ENCODE peak calls at places on chromosomes 11 and 22, in eight cellular contexts. One of them, this sample, is unnamed.

GRCh38 chr11:113806403-113806802 is 26.8 kb downstream of the CLDN25 start:
- DNase-seq in cardiac muscle cell: peak; percentile 44
- DNase-seq in ovary: no peak
- DNase-seq in MM.1S: peak; percentile 30
- DNase-seq in CD8-positive, alpha-beta memory T cell: no peak
- DNase-seq in aorta: no peak
- DNase-seq in body of pancreas: no peak
- DNase-seq in upper lobe of right lung: no peak
- DNase-seq in this sample: no peak

GRCh38 chr11:133520707-133521106 is 11.6 kb downstream of the OPCML start:
- DNase-seq in cardiac muscle cell: no peak
- DNase-seq in ovary: no peak
- DNase-seq in MM.1S: no peak
- DNase-seq in CD8-positive, alpha-beta memory T cell: no peak
- DNase-seq in aorta: no peak
- DNase-seq in body of pancreas: peak; percentile 50
- DNase-seq in upper lobe of right lung: no peak
- DNase-seq in this sample: no peak

GRCh38 chr11:107830915-107831540 is 27.6 kb downstream of the SLC35F2 start:
- DNase-seq in cardiac muscle cell: no peak
- DNase-seq in ovary: no peak
- DNase-seq in MM.1S: no peak
- DNase-seq in CD8-positive, alpha-beta memory T cell: no peak
- DNase-seq in aorta: no peak
- DNase-seq in body of pancreas: peak; percentile 53
- DNase-seq in upper lobe of right lung: no peak
- DNase-seq in this sample: no peak

GRCh38 chr11:38543951-38544350 is 1945.9 kb upstream of the RAG2 start:
- DNase-seq in cardiac muscle cell: no peak
- DNase-seq in ovary: no peak
- DNase-seq in MM.1S: no peak
- DNase-seq in CD8-positive, alpha-beta memory T cell: no peak
- DNase-seq in aorta: no peak
- DNase-seq in body of pancreas: no peak
- DNase-seq in upper lobe of right lung: no peak
- DNase-seq in this sample: no peak

GRCh38 chr22:42772647-42773046 is 52.0 kb upstream of the A4GALT start:
- DNase-seq in cardiac muscle cell: no peak
- DNase-seq in ovary: no peak
- DNase-seq in MM.1S: no peak
- DNase-seq in CD8-positive, alpha-beta memory T cell: no peak
- DNase-seq in aorta: no peak
- DNase-seq in body of pancreas: no peak
- DNase-seq in upper lobe of right lung: no peak
- DNase-seq in this sample: no peak

GRCh38 chr11:24064309-24064903 is 432.4 kb upstream of the LUZP2 start:
- DNase-seq in cardiac muscle cell: no peak
- DNase-seq in ovary: no peak
- DNase-seq in MM.1S: no peak
- DNase-seq in CD8-positive, alpha-beta memory T cell: no peak
- DNase-seq in aorta: no peak
- DNase-seq in body of pancreas: no peak
- DNase-seq in upper lobe of right lung: no peak
- DNase-seq in this sample: no peak

GRCh38 chr22:39132871-39133524 is 19.5 kb downstream of the CBX7 start:
- DNase-seq in cardiac muscle cell: no peak
- DNase-seq in ovary: no peak
- DNase-seq in MM.1S: no peak
- DNase-seq in CD8-positive, alpha-beta memory T cell: no peak
- DNase-seq in aorta: peak; percentile 59
- DNase-seq in body of pancreas: no peak
- DNase-seq in upper lobe of right lung: no peak
- DNase-seq in this sample: no peak

GRCh38 chr11:103601230-103601846 is 435.1 kb upstream of the DDI1 start:
- DNase-seq in cardiac muscle cell: peak; percentile 87
- DNase-seq in ovary: no peak
- DNase-seq in MM.1S: peak; percentile 53
- DNase-seq in CD8-positive, alpha-beta memory T cell: no peak
- DNase-seq in aorta: no peak
- DNase-seq in body of pancreas: peak; percentile 40
- DNase-seq in upper lobe of right lung: no peak
- DNase-seq in this sample: no peak

GRCh38 chr22:20247010-20247505 is 21.1 kb downstream of the RTN4R start:
- DNase-seq in cardiac muscle cell: no peak
- DNase-seq in ovary: no peak
- DNase-seq in MM.1S: no peak
- DNase-seq in CD8-positive, alpha-beta memory T cell: no peak
- DNase-seq in aorta: no peak
- DNase-seq in body of pancreas: peak; percentile 42
- DNase-seq in upper lobe of right lung: no peak
- DNase-seq in this sample: no peak

GRCh38 chr11:1263036-1263435 is 40.2 kb downstream of the MUC5B start:
- DNase-seq in cardiac muscle cell: no peak
- DNase-seq in ovary: no peak
- DNase-seq in MM.1S: no peak
- DNase-seq in CD8-positive, alpha-beta memory T cell: no peak
- DNase-seq in aorta: no peak
- DNase-seq in body of pancreas: no peak
- DNase-seq in upper lobe of right lung: no peak
- DNase-seq in this sample: no peak

GRCh38 chr22:26401726-26402125 is 27.3 kb upstream of the ASPHD2 start:
- DNase-seq in cardiac muscle cell: no peak
- DNase-seq in ovary: no peak
- DNase-seq in MM.1S: no peak
- DNase-seq in CD8-positive, alpha-beta memory T cell: no peak
- DNase-seq in aorta: no peak
- DNase-seq in body of pancreas: no peak
- DNase-seq in upper lobe of right lung: no peak
- DNase-seq in this sample: no peak

GRCh38 chr22:39280250-39280649 is 35.5 kb upstream of the PDGFB start:
- DNase-seq in cardiac muscle cell: no peak
- DNase-seq in ovary: no peak
- DNase-seq in MM.1S: no peak
- DNase-seq in CD8-positive, alpha-beta memory T cell: no peak
- DNase-seq in aorta: no peak
- DNase-seq in body of pancreas: no peak
- DNase-seq in upper lobe of right lung: no peak
- DNase-seq in this sample: no peak

GRCh38 chr11:33857924-33858323 is 34.0 kb downstream of the LMO2 start:
- DNase-seq in cardiac muscle cell: peak; percentile 84
- DNase-seq in ovary: peak; percentile 77
- DNase-seq in MM.1S: peak; percentile 76
- DNase-seq in CD8-positive, alpha-beta memory T cell: peak; percentile 43
- DNase-seq in aorta: peak; percentile 92
- DNase-seq in body of pancreas: peak; percentile 68
- DNase-seq in upper lobe of right lung: peak; percentile 84
- DNase-seq in this sample: peak; percentile 87

GRCh38 chr11:132559371-132560036 is 972.8 kb downstream of the OPCML start:
- DNase-seq in cardiac muscle cell: no peak
- DNase-seq in ovary: no peak
- DNase-seq in MM.1S: no peak
- DNase-seq in CD8-positive, alpha-beta memory T cell: no peak
- DNase-seq in aorta: no peak
- DNase-seq in body of pancreas: no peak
- DNase-seq in upper lobe of right lung: no peak
- DNase-seq in this sample: no peak

GRCh38 chr11:27904358-27905055 is 203.4 kb downstream of the KIF18A start:
- DNase-seq in cardiac muscle cell: no peak
- DNase-seq in ovary: no peak
- DNase-seq in MM.1S: no peak
- DNase-seq in CD8-positive, alpha-beta memory T cell: no peak
- DNase-seq in aorta: no peak
- DNase-seq in body of pancreas: no peak
- DNase-seq in upper lobe of right lung: no peak
- DNase-seq in this sample: no peak

GRCh38 chr22:24868979-24869378 is 63.0 kb downstream of the SGSM1 start:
- DNase-seq in cardiac muscle cell: no peak
- DNase-seq in ovary: no peak
- DNase-seq in MM.1S: no peak
- DNase-seq in CD8-positive, alpha-beta memory T cell: no peak
- DNase-seq in aorta: no peak
- DNase-seq in body of pancreas: no peak
- DNase-seq in upper lobe of right lung: no peak
- DNase-seq in this sample: no peak

GRCh38 chr22:41094036-41094435 is 1.6 kb downstream of the EP300 start:
- DNase-seq in cardiac muscle cell: peak; percentile 40
- DNase-seq in ovary: no peak
- DNase-seq in MM.1S: peak; percentile 27
- DNase-seq in CD8-positive, alpha-beta memory T cell: no peak
- DNase-seq in aorta: no peak
- DNase-seq in body of pancreas: no peak
- DNase-seq in upper lobe of right lung: no peak
- DNase-seq in this sample: no peak

GRCh38 chr11:92259861-92260260 is 35.2 kb downstream of the FAT3 start:
- DNase-seq in cardiac muscle cell: no peak
- DNase-seq in ovary: no peak
- DNase-seq in MM.1S: no peak
- DNase-seq in CD8-positive, alpha-beta memory T cell: no peak
- DNase-seq in aorta: no peak
- DNase-seq in body of pancreas: no peak
- DNase-seq in upper lobe of right lung: no peak
- DNase-seq in this sample: no peak

GRCh38 chr22:37431811-37432707 is 4.8 kb upstream of the ELFN2 start:
- DNase-seq in cardiac muscle cell: peak; percentile 98
- DNase-seq in ovary: no peak
- DNase-seq in MM.1S: no peak
- DNase-seq in CD8-positive, alpha-beta memory T cell: no peak
- DNase-seq in aorta: no peak
- DNase-seq in body of pancreas: no peak
- DNase-seq in upper lobe of right lung: no peak
- DNase-seq in this sample: no peak

GRCh38 chr22:42887523-42888507 is 30.7 kb upstream of the ARFGAP3 start:
- DNase-seq in cardiac muscle cell: no peak
- DNase-seq in ovary: no peak
- DNase-seq in MM.1S: no peak
- DNase-seq in CD8-positive, alpha-beta memory T cell: no peak
- DNase-seq in aorta: no peak
- DNase-seq in body of pancreas: peak; percentile 90
- DNase-seq in upper lobe of right lung: peak; percentile 80
- DNase-seq in this sample: no peak

DNA sequence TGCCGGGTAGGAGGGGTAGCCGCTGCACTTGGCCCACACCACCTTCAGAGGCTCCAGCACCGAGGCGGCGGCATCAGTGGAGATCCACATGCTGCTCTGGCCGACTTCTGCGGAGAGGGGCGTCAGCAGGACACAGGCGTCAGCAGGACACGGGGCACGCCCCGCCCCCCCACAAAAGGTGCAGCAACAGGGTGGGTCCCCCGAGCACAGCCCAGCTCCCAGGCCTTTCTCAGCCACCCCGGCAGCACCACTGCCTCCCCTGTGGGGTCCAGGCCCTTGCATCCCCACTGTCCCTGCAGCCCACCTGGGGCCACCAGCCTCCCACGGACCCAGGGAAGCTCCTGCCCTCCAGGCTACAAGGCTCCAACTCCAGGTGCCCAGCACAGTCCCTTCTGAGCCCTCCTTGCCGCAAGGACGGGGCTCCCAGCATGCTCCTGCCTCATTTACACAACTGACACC is 51.6 kb downstream of the BRD1 start:
- DNase-seq in cardiac muscle cell: no peak
- DNase-seq in ovary: no peak
- DNase-seq in MM.1S: no peak
- DNase-seq in CD8-positive, alpha-beta memory T cell: no peak
- DNase-seq in aorta: no peak
- DNase-seq in body of pancreas: no peak
- DNase-seq in upper lobe of right lung: no peak
- DNase-seq in this sample: no peak
- H3K36me3 ChIP-seq in cardiac muscle cell: peaks cover 31% of the 10 kb centered on the region
- H3K36me3 ChIP-seq in ovary: no peaks in the 10 kb centered on the region
- H3K36me3 ChIP-seq in MM.1S: no peaks in the 10 kb centered on the region
- H3K36me3 ChIP-seq in CD8-positive, alpha-beta memory T cell: peaks cover 25% of the 10 kb centered on the region
- H3K36me3 ChIP-seq in aorta: no peaks in the 10 kb centered on the region
- H3K36me3 ChIP-seq in body of pancreas: peaks cover 37% of the 10 kb centered on the region
- H3K36me3 ChIP-seq in upper lobe of right lung: peaks cover 61% of the 10 kb centered on the region
- H3K36me3 ChIP-seq in this sample: peaks cover 66% of the 10 kb centered on the region

GRCh38 chr11:4125141-4125540 is 30.5 kb downstream of the RRM1 start:
- DNase-seq in cardiac muscle cell: peak; percentile 25
- DNase-seq in ovary: no peak
- DNase-seq in MM.1S: no peak
- DNase-seq in CD8-positive, alpha-beta memory T cell: no peak
- DNase-seq in aorta: no peak
- DNase-seq in body of pancreas: no peak
- DNase-seq in upper lobe of right lung: no peak
- DNase-seq in this sample: no peak
- H3K27me3 ChIP-seq in cardiac muscle cell: no peaks in the 10 kb centered on the region
- H3K27me3 ChIP-seq in ovary: no peaks in the 10 kb centered on the region
- H3K27me3 ChIP-seq in MM.1S: no peaks in the 10 kb centered on the region
- H3K27me3 ChIP-seq in CD8-positive, alpha-beta memory T cell: no peaks in the 10 kb centered on the region
- H3K27me3 ChIP-seq in aorta: no peaks in the 10 kb centered on the region
- H3K27me3 ChIP-seq in body of pancreas: no peaks in the 10 kb centered on the region
- H3K27me3 ChIP-seq in upper lobe of right lung: no peaks in the 10 kb centered on the region
- H3K27me3 ChIP-seq in this sample: no peaks in the 10 kb centered on the region

GRCh38 chr11:64916040-64916847 is 765 bp downstream of the ATG2A start:
- DNase-seq in cardiac muscle cell: peak; percentile 53
- DNase-seq in ovary: peak; percentile 78
- DNase-seq in MM.1S: peak; percentile 63
- DNase-seq in CD8-positive, alpha-beta memory T cell: peak; percentile 63
- DNase-seq in aorta: peak; percentile 82
- DNase-seq in body of pancreas: peak; percentile 52
- DNase-seq in upper lobe of right lung: peak; percentile 78
- DNase-seq in this sample: peak; percentile 46
- H3K27ac ChIP-seq in cardiac muscle cell: peak overlapping the region; percentile 70
- H3K27ac ChIP-seq in ovary: peak overlapping the region; percentile 64
- H3K27ac ChIP-seq in MM.1S: peak overlapping the region; percentile 47
- H3K27ac ChIP-seq in CD8-positive, alpha-beta memory T cell: peak overlapping the region; percentile 96
- H3K27ac ChIP-seq in aorta: no peak overlapping the region
- H3K27ac ChIP-seq in body of pancreas: peak overlapping the region; percentile 39
- H3K27ac ChIP-seq in upper lobe of right lung: peak overlapping the region; percentile 83
- H3K27ac ChIP-seq in this sample: peak overlapping the region; percentile 84

DNA sequence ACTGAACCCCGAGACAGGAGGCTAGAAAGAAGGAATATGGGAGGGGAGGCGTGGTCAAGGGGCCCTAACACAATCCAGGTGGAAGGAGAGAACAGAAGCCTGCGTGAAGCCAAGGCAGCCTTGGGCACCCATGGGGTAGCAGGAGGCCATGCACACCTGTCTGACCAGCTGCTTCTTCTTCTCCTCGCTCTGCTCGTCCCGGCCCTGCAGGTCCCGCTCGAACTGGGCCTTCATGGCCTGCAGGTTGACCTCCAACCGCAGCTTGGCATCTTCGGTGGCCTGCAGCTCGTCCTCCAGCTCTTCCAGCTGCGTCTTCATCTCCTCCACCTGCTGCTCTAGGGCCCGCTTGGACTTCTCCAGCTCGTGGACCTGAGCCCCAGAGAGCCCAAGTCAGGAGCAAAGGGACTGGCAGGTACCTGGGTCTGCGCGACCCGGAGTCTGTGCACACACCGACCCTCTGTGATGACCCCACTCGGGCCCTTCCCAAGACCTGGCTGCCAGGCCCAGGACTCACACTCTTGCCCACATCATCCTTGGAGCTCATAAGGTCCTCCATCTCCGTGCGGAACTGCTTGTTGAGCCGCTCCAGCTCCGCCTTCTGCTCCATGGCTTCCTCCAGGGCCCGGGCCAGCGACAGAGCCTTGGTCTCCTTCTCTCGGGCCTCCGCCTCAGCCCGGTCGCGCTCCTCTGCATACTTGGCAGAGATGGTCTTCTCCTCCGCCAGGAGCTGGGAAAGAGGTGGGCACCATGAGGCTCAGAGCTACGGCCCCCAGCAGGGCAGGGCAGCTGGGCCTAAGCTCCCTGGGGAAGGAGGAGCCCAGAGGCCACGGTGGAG is 35.9 kb downstream of the APOL1 start:
- DNase-seq in cardiac muscle cell: no peak
- DNase-seq in ovary: peak; percentile 42
- DNase-seq in MM.1S: no peak
- DNase-seq in CD8-positive, alpha-beta memory T cell: no peak
- DNase-seq in aorta: peak; percentile 75
- DNase-seq in body of pancreas: no peak
- DNase-seq in upper lobe of right lung: peak; percentile 67
- DNase-seq in this sample: peak; percentile 49
- H3K36me3 ChIP-seq in cardiac muscle cell: peaks cover 76% of the 10 kb centered on the region
- H3K36me3 ChIP-seq in ovary: no peaks in the 10 kb centered on the region
- H3K36me3 ChIP-seq in MM.1S: peaks cover 53% of the 10 kb centered on the region
- H3K36me3 ChIP-seq in CD8-positive, alpha-beta memory T cell: peaks cover 75% of the 10 kb centered on the region
- H3K36me3 ChIP-seq in aorta: peaks cover 11% of the 10 kb centered on the region
- H3K36me3 ChIP-seq in body of pancreas: peaks cover 77% of the 10 kb centered on the region
- H3K36me3 ChIP-seq in upper lobe of right lung: peaks cover 86% of the 10 kb centered on the region
- H3K36me3 ChIP-seq in this sample: peaks cover 19% of the 10 kb centered on the region